ENCODE peak calls at places on chromosomes 2 and 18, in four cellular contexts. Z, D, H and V are unnamed samples.

GRCh38 chr2:19863303-19864041 is 38.3 kb downstream of the TTC32 start:
- DNase-seq in H (peak), Z (peak), D (peak), V (peak)

GRCh38 chr2:208228481-208228880 is 26.4 kb downstream of the IDH1 start:
- DNase-seq in D (no peak), Z (no peak), H (no peak), V (no peak)

GRCh38 chr2:131044078-131044756 is 49.0 kb downstream of the FAM168B start:
- DNase-seq in Z (no peak), D (no peak), H (no peak), V (no peak)

GRCh38 chr2:175373001-175373727 is 191.7 kb upstream of the ATP5MC3 start:
- DNase-seq in H (no peak), D (no peak), Z (no peak), V (no peak)

GRCh38 chr2:213157242-213157641 is 5.8 kb upstream of the IKZF2 start:
- DNase-seq in Z (no peak), H (no peak), D (no peak), V (no peak)

GRCh38 chr2:214465386-214466146 is 54.7 kb downstream of the VWC2L start:
- DNase-seq in Z (no peak), H (no peak), D (no peak), V (no peak)

GRCh38 chr2:23092831-23093230 is 292.1 kb upstream of the KLHL29 start:
- DNase-seq in H (no peak), D (no peak), Z (no peak), V (no peak)

GRCh38 chr2:161250864-161251436 is 57.3 kb upstream of the PSMD14 start:
- DNase-seq in Z (no peak), H (peak), D (peak), V (no peak)

GRCh38 chr2:45342-46130 is 769 bp downstream of the FAM110C start:
- DNase-seq in H (no peak), D (no peak), Z (no peak), V (no peak)

GRCh38 chr2:151887164-151887563 is 58.9 kb upstream of the ARL5A start:
- DNase-seq in H (no peak), D (no peak), Z (no peak), V (no peak)

GRCh38 chr2:222423632-222424280 is 587 bp upstream of the SGPP2 start:
- DNase-seq in Z (peak), H (no peak), D (no peak), V (no peak)

GRCh38 chr18:55932675-55933074 is 344.7 kb upstream of the TCF4 start:
- DNase-seq in H (no peak), Z (no peak), D (no peak), V (no peak)

GRCh38 chr2:69588945-69589344 is 54.6 kb downstream of the AAK1 start:
- DNase-seq in H (no peak), Z (no peak), D (no peak), V (no peak)

GRCh38 chr2:183519371-183520056 is 395.3 kb downstream of the NUP35 start:
- DNase-seq in H (no peak), D (no peak), Z (no peak), V (no peak)